ENCODE peak calls at places on chromosomes 6 and 20, in four cellular contexts. One of them, this sample, is unnamed.

GRCh38 chr6:105211831-105212230 is 32.0 kb upstream of the POPDC3 start:
- DNase-seq in AG09319: no peak
- DNase-seq in glutamatergic neuron: no peak
- DNase-seq in A549: no peak
- DNase-seq in this sample: no peak

GRCh38 chr20:17024513-17025105 is 202.2 kb upstream of the PCSK2 start:
- DNase-seq in AG09319: no peak
- DNase-seq in glutamatergic neuron: no peak
- DNase-seq in A549: peak
- DNase-seq in this sample: no peak

GRCh38 chr20:31842471-31843157 is 2.8 kb downstream of the FOXS1 start:
- DNase-seq in AG09319: no peak
- DNase-seq in glutamatergic neuron: peak
- DNase-seq in A549: peak
- DNase-seq in this sample: peak

GRCh38 chr6:112330877-112331260 is 16.3 kb upstream of the RFPL4B start:
- DNase-seq in AG09319: no peak
- DNase-seq in glutamatergic neuron: no peak
- DNase-seq in A549: no peak
- DNase-seq in this sample: no peak

GRCh38 chr20:62607366-62608217 is 34.7 kb upstream of the SLCO4A1 start:
- DNase-seq in AG09319: no peak
- DNase-seq in glutamatergic neuron: no peak
- DNase-seq in A549: no peak
- DNase-seq in this sample: no peak

GRCh38 chr6:2839195-2839981 is 2.3 kb downstream of the SERPINB1 start:
- DNase-seq in AG09319: no peak
- DNase-seq in glutamatergic neuron: no peak
- DNase-seq in A549: peak
- DNase-seq in this sample: no peak

GRCh38 chr20:40493071-40493470 is 196.0 kb downstream of the MAFB start:
- DNase-seq in AG09319: peak
- DNase-seq in glutamatergic neuron: no peak
- DNase-seq in A549: no peak
- DNase-seq in this sample: no peak

GRCh38 chr6:170178561-170179477 is 112.1 kb downstream of the DLL1 start:
- DNase-seq in AG09319: peak
- DNase-seq in glutamatergic neuron: no peak
- DNase-seq in A549: no peak
- DNase-seq in this sample: no peak

GRCh38 chr6:50689210-50689609 is 24.1 kb upstream of the TFAP2D start:
- DNase-seq in AG09319: no peak
- DNase-seq in glutamatergic neuron: no peak
- DNase-seq in A549: no peak
- DNase-seq in this sample: no peak

GRCh38 chr6:33073431-33073871 is at the start of gene HLA-DPA1:
- DNase-seq in AG09319: no peak
- DNase-seq in glutamatergic neuron: no peak
- DNase-seq in A549: peak
- DNase-seq in this sample: no peak

GRCh38 chr6:18425218-18425617 is 38.1 kb downstream of the RNF144B start:
- DNase-seq in AG09319: no peak
- DNase-seq in glutamatergic neuron: no peak
- DNase-seq in A549: no peak
- DNase-seq in this sample: no peak

GRCh38 chr6:94045473-94045872 is 626.1 kb upstream of the EPHA7 start:
- DNase-seq in AG09319: no peak
- DNase-seq in glutamatergic neuron: no peak
- DNase-seq in A549: no peak
- DNase-seq in this sample: no peak

GRCh38 chr20:35907017-35907685 is 47.2 kb downstream of the SCAND1 start:
- DNase-seq in AG09319: no peak
- DNase-seq in glutamatergic neuron: no peak
- DNase-seq in A549: no peak
- DNase-seq in this sample: no peak

GRCh38 chr6:84860493-84860892 is 96.1 kb upstream of the TBX18 start:
- DNase-seq in AG09319: no peak
- DNase-seq in glutamatergic neuron: no peak
- DNase-seq in A549: no peak
- DNase-seq in this sample: no peak

GRCh38 chr20:47568019-47568418 is 66.3 kb downstream of the NCOA3 start:
- DNase-seq in AG09319: peak
- DNase-seq in glutamatergic neuron: no peak
- DNase-seq in A549: peak
- DNase-seq in this sample: no peak

GRCh38 chr6:167510648-167511047 is 185.8 kb downstream of the TTLL2 start:
- DNase-seq in AG09319: no peak
- DNase-seq in glutamatergic neuron: no peak
- DNase-seq in A549: no peak
- DNase-seq in this sample: no peak

GRCh38 chr6:143248359-143248758 is 187.7 kb downstream of the AIG1 start:
- DNase-seq in AG09319: no peak
- DNase-seq in glutamatergic neuron: no peak
- DNase-seq in A549: no peak
- DNase-seq in this sample: no peak

GRCh38 chr6:129513471-129513870 is 196.5 kb downstream of the ARHGAP18 start:
- DNase-seq in AG09319: no peak
- DNase-seq in glutamatergic neuron: no peak
- DNase-seq in A549: no peak
- DNase-seq in this sample: no peak

GRCh38 chr6:39420300-39421265 is 98.1 kb upstream of the KCNK16 start:
- DNase-seq in AG09319: no peak
- DNase-seq in glutamatergic neuron: no peak
- DNase-seq in A549: no peak
- DNase-seq in this sample: no peak

GRCh38 chr6:166660157-166660686 is 33.2 kb upstream of the RPS6KA2 start:
- DNase-seq in AG09319: no peak
- DNase-seq in glutamatergic neuron: no peak
- DNase-seq in A549: no peak
- DNase-seq in this sample: no peak

GRCh38 chr6:158286413-158286812 is 25.9 kb upstream of the TULP4 start:
- DNase-seq in AG09319: no peak
- DNase-seq in glutamatergic neuron: no peak
- DNase-seq in A549: no peak
- DNase-seq in this sample: no peak

GRCh38 chr6:150418825-150419594 is 50.2 kb downstream of the IYD start:
- DNase-seq in AG09319: no peak
- DNase-seq in glutamatergic neuron: peak
- DNase-seq in A549: peak
- DNase-seq in this sample: peak

GRCh38 chr6:13351271-13351670 is 22.9 kb upstream of the TBC1D7 start:
- DNase-seq in AG09319: no peak
- DNase-seq in glutamatergic neuron: no peak
- DNase-seq in A549: no peak
- DNase-seq in this sample: no peak

GRCh38 chr6:36131517-36132220 is 1.4 kb downstream of the MAPK13 start:
- DNase-seq in AG09319: no peak
- DNase-seq in glutamatergic neuron: no peak
- DNase-seq in A549: no peak
- DNase-seq in this sample: no peak

GRCh38 chr6:50927816-50928215 is 109.1 kb downstream of the TFAP2B start:
- DNase-seq in AG09319: no peak
- DNase-seq in glutamatergic neuron: no peak
- DNase-seq in A549: no peak
- DNase-seq in this sample: no peak

GRCh38 chr6:168232528-168232927 is 87.0 kb downstream of the DACT2 start:
- DNase-seq in AG09319: no peak
- DNase-seq in glutamatergic neuron: no peak
- DNase-seq in A549: no peak
- DNase-seq in this sample: no peak

GRCh38 chr20:3068986-3069900 is 2.2 kb upstream of the OXT start:
- DNase-seq in AG09319: no peak
- DNase-seq in glutamatergic neuron: no peak
- DNase-seq in A549: peak
- DNase-seq in this sample: no peak

GRCh38 chr6:3516094-3516493 is 59.2 kb upstream of the SLC22A23 start:
- DNase-seq in AG09319: no peak
- DNase-seq in glutamatergic neuron: no peak
- DNase-seq in A549: peak
- DNase-seq in this sample: no peak

GRCh38 chr6:7821426-7821825 is 89.2 kb downstream of the TXNDC5 start:
- DNase-seq in AG09319: no peak
- DNase-seq in glutamatergic neuron: no peak
- DNase-seq in A549: no peak
- DNase-seq in this sample: no peak

GRCh38 chr6:113856011-113856551 is 1.1 kb upstream of the MARCKS start:
- DNase-seq in AG09319: no peak
- DNase-seq in glutamatergic neuron: peak
- DNase-seq in A549: peak
- DNase-seq in this sample: peak

GRCh38 chr6:76264466-76264865 is 192.0 kb upstream of the IMPG1 start:
- DNase-seq in AG09319: no peak
- DNase-seq in glutamatergic neuron: no peak
- DNase-seq in A549: no peak
- DNase-seq in this sample: no peak

GRCh38 chr6:140561701-140562100 is 1187.3 kb upstream of the CITED2 start:
- DNase-seq in AG09319: no peak
- DNase-seq in glutamatergic neuron: no peak
- DNase-seq in A549: no peak
- DNase-seq in this sample: no peak

GRCh38 chr6:166104107-166104506 is 63.5 kb downstream of the TBXT start:
- DNase-seq in AG09319: no peak
- DNase-seq in glutamatergic neuron: no peak
- DNase-seq in A549: no peak
- DNase-seq in this sample: no peak

GRCh38 chr6:79307321-79308036 is 73.0 kb upstream of the HMGN3 start:
- DNase-seq in AG09319: no peak
- DNase-seq in glutamatergic neuron: no peak
- DNase-seq in A549: no peak
- DNase-seq in this sample: no peak

GRCh38 chr6:53214172-53214571 is 65.5 kb upstream of the GCM1 start:
- DNase-seq in AG09319: no peak
- DNase-seq in glutamatergic neuron: no peak
- DNase-seq in A549: no peak
- DNase-seq in this sample: no peak

GRCh38 chr6:19327684-19328083 is 509.5 kb upstream of the ID4 start:
- DNase-seq in AG09319: no peak
- DNase-seq in glutamatergic neuron: no peak
- DNase-seq in A549: no peak
- DNase-seq in this sample: peak

GRCh38 chr6:113632220-113632864 is 224.8 kb upstream of the MARCKS start:
- DNase-seq in AG09319: peak
- DNase-seq in glutamatergic neuron: no peak
- DNase-seq in A549: peak
- DNase-seq in this sample: peak

GRCh38 chr20:43767686-43768474 is 41.1 kb upstream of the GTSF1L start:
- DNase-seq in AG09319: no peak
- DNase-seq in glutamatergic neuron: no peak
- DNase-seq in A549: no peak
- DNase-seq in this sample: no peak
- TF ChIP-seq CTCF in AG09319: peak
- TF ChIP-seq CTCF in glutamatergic neuron: no peak
- TF ChIP-seq CTCF in A549: no peak
- TF ChIP-seq CTCF in this sample: no peak

GRCh38 chr20:52004720-52005119 is 186.9 kb downstream of the ZFP64 start:
- DNase-seq in AG09319: peak
- DNase-seq in glutamatergic neuron: no peak
- DNase-seq in A549: no peak
- DNase-seq in this sample: no peak

GRCh38 chr20:52003415-52003814 is 188.2 kb downstream of the ZFP64 start:
- DNase-seq in AG09319: no peak
- DNase-seq in glutamatergic neuron: no peak
- DNase-seq in A549: no peak
- DNase-seq in this sample: no peak

GRCh38 chr20:52003976-52004375 is 187.6 kb downstream of the ZFP64 start:
- DNase-seq in AG09319: no peak
- DNase-seq in glutamatergic neuron: no peak
- DNase-seq in A549: no peak
- DNase-seq in this sample: no peak

DNA sequence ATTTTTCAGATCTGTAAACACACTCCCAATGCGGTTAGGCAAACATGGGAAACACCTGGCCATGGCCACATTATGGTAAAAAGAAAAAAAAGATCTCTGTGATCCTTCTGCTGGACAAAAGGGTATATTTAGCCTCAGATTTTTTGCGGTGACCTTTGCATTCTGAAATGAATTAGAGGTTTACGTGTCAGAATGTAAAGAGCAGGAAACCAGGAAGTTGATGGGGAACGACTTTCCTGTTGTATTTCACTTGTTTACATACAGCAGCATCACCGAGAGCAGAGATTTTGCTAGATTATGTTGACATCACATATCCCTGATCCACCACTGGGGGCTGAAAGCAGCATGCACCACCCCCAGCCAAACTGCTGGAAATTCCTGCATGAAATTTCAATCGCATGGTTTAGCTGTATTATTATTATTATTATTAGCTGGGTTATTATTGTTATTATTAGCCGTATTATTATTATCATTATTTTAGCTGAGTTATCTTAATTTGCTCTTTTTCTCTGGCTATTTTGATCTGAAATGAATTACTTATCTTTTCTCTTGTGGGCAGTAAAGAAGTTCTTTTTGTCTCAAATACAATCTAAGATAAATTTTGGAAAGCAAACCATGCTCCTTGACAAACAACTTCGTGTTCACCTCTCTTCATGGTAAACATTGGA is 189.4 kb downstream of the ZFP64 start:
- DNase-seq in AG09319: no peak
- DNase-seq in glutamatergic neuron: no peak
- DNase-seq in A549: peak
- DNase-seq in this sample: no peak
- TF ChIP-seq CTCF in AG09319: no peak
- TF ChIP-seq CTCF in glutamatergic neuron: peak
- TF ChIP-seq CTCF in A549: no peak
- TF ChIP-seq CTCF in this sample: no peak

DNA sequence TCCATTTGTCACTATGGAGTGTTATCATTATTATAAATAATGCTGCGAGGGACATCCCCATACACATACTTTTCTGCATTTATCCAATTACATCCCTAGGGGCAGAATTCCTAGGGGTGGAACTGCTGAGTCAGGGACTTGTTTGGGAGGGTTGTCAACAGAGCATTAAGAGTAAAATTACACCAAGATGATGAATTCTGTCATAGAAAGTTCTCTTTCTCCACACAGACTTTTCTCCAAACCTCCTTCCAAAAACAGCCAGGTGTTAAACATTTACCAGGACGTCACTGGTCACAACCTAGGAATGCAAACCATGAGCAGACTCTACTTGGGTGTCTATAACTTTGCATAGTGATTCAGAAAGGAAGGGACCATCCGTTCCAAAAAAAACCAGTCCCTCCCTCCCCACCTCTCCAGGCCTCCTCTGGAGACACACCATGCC is 95.5 kb downstream of the PRND start:
- DNase-seq in AG09319: peak
- DNase-seq in glutamatergic neuron: no peak
- DNase-seq in A549: peak
- DNase-seq in this sample: no peak
- TF ChIP-seq CTCF in AG09319: no peak
- TF ChIP-seq CTCF in glutamatergic neuron: no peak
- TF ChIP-seq CTCF in A549: peak
- TF ChIP-seq CTCF in this sample: no peak

DNA sequence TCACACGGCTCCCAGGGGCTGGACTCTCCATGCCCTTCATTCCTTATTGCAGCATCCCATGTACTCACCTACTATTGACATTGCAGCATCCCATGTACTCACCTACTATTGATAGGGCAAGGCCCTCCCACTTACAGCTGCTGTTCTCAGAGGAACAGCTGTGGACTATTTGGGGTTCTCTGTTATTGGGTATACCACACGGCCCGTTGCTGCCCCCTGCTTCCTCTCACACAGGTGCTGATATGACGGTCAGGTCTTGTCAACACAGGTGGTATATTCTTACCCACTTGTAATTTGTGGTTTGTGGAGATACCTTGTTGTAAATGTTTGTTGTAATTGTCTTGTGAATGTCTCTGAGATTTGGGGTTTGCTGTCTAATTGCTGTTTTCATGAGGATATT is 18.8 kb downstream of the ALDH5A1 start:
- DNase-seq in AG09319: no peak
- DNase-seq in glutamatergic neuron: no peak
- DNase-seq in A549: no peak
- DNase-seq in this sample: no peak
- TF ChIP-seq CTCF in AG09319: no peak
- TF ChIP-seq CTCF in glutamatergic neuron: no peak
- TF ChIP-seq CTCF in A549: no peak
- TF ChIP-seq CTCF in this sample: no peak